ENCODE peak calls at places on chromosomes 16 and 17, in five cellular contexts. N is brain microvascular endothelial cell; E is heart right ventricle; V is LoVo; X is activated CD8-positive, alpha-beta T cell treated with anti-CD3 and anti-CD28 coated beads, Interleukin-2, amount 10 ng/mL, durations not matched to agents 7 days and 5 days. A is an unnamed sample.

GRCh38 chr16:11869657-11870228 is 18.4 kb upstream of the RSL1D1 start:
- DNase-seq in N (no peak), E (no peak), V (no peak), X (no peak), A (no peak)

GRCh38 chr16:4176794-4177438 is 60.7 kb upstream of the ADCY9 start:
- DNase-seq in N (peak; percentile 61), E (no peak), V (peak; percentile 77), X (no peak), A (no peak)

GRCh38 chr17:968812-969766 is 10.5 kb downstream of the NXN start:
- DNase-seq in N (no peak), E (no peak), V (peak; percentile 15), X (no peak), A (no peak)

GRCh38 chr17:76725580-76726230 is 701 bp downstream of the JMJD6 start:
- DNase-seq in N (no peak), E (peak; percentile 80), V (peak; percentile 57), X (peak; percentile 84), A (no peak)

GRCh38 chr16:87834668-87835473 is 34.4 kb downstream of the SLC7A5 start:
- DNase-seq in N (no peak), E (peak; percentile 52), V (no peak), X (no peak), A (no peak)

GRCh38 chr17:74089869-74090464 is 113.5 kb upstream of the RPL38 start:
- DNase-seq in N (peak; percentile 11), E (no peak), V (no peak), X (peak; percentile 79), A (peak; percentile 48)

GRCh38 chr16:5850632-5851175 is 753.1 kb upstream of the EEF2KMT start:
- DNase-seq in N (no peak), E (no peak), V (no peak), X (no peak), A (no peak)

GRCh38 chr17:17119106-17119505 is 76.8 kb downstream of the MPRIP start:
- DNase-seq in N (no peak), E (peak; percentile 70), V (no peak), X (no peak), A (no peak)